ENCODE peak calls at places on chromosomes 4 and X, in eight cellular contexts. D, Q, P, S, L, Z, J and U are unnamed samples.

GRCh38 chrX:42096262-42096939 is 173.0 kb upstream of the CASK start:
- DNase-seq in D (no peak), P (peak), S (no peak), Q (no peak), L (peak), Z (no peak), J (peak), U (peak)

GRCh38 chr4:33998204-33998603 is 2246.1 kb downstream of the ARAP2 start:
- DNase-seq in Z (no peak), S (no peak), J (no peak), Q (no peak), P (no peak), D (no peak), L (peak), U (peak)

GRCh38 chr4:23932935-23933334 is 43.1 kb upstream of the PPARGC1A start:
- DNase-seq in S (no peak), J (peak), L (peak), Z (no peak), Q (no peak), D (no peak), P (no peak), U (peak)

GRCh38 chr4:46274717-46275116 is 115.2 kb downstream of the GABRA2 start:
- DNase-seq in Q (no peak), Z (no peak), J (peak), D (no peak), S (no peak), L (peak), P (no peak), U (peak)

GRCh38 chr4:4641661-4642180 is 99.9 kb upstream of the STX18 start:
- DNase-seq in J (no peak), L (no peak), P (no peak), D (no peak), S (no peak), Q (no peak), Z (no peak), U (no peak)

GRCh38 chrX:57447856-57448255 is 144.0 kb upstream of the ZXDB start:
- DNase-seq in S (no peak), Q (no peak), Z (no peak), L (no peak), D (no peak), J (no peak), P (no peak), U (peak)

GRCh38 chrX:4380710-4381109 is 667.3 kb upstream of the PRKX start:
- DNase-seq in Z (no peak), S (no peak), J (no peak), D (no peak), L (no peak), P (no peak), Q (no peak), U (no peak)

GRCh38 chr4:6222761-6223292 is 22.5 kb upstream of the JAKMIP1 start:
- DNase-seq in S (no peak), Z (no peak), D (no peak), J (no peak), L (no peak), Q (no peak), P (no peak), U (peak)

GRCh38 chr4:73704314-73705055 is 35.9 kb upstream of the CXCL8 start:
- DNase-seq in Z (no peak), Q (no peak), S (no peak), D (no peak), P (peak), J (peak), L (peak), U (peak)

GRCh38 chrX:71081348-71082148 is 13.4 kb upstream of the SNX12 start:
- DNase-seq in J (peak), S (no peak), D (no peak), Q (no peak), L (peak), P (no peak), Z (no peak), U (peak)

GRCh38 chr4:75249739-75250138 is 264.5 kb downstream of the RCHY1 start:
- DNase-seq in S (no peak), Z (no peak), J (no peak), Q (no peak), L (no peak), P (no peak), D (no peak), U (no peak)

GRCh38 chrX:40644821-40645358 is 2.5 kb downstream of the CXorf38 start:
- DNase-seq in D (peak), Z (peak), J (peak), P (peak), Q (no peak), S (peak), L (peak), U (peak)

GRCh38 chrX:70054391-70054790 is 4.7 kb upstream of the AWAT2 start:
- DNase-seq in D (no peak), S (no peak), J (no peak), Z (no peak), L (no peak), Q (no peak), P (no peak), U (no peak)

GRCh38 chr4:1380368-1381151 is 25.7 kb downstream of the NKX1-1 start:
- DNase-seq in D (no peak), P (no peak), Z (no peak), S (no peak), L (no peak), Q (no peak), J (no peak), U (no peak)

GRCh38 chr4:95190751-95191436 is 357.9 kb downstream of the UNC5C start:
- DNase-seq in D (no peak), Q (no peak), Z (no peak), L (peak), J (no peak), S (no peak), P (no peak), U (no peak)

GRCh38 chr4:165433529-165433928 is 54.7 kb downstream of the CPE start:
- DNase-seq in P (no peak), J (no peak), D (no peak), Z (no peak), L (no peak), S (no peak), Q (no peak), U (no peak)

GRCh38 chr4:76489799-76490176 is 54.8 kb downstream of the SHROOM3 start:
- DNase-seq in Z (no peak), P (no peak), J (no peak), L (no peak), D (no peak), Q (no peak), S (no peak), U (no peak)

GRCh38 chr4:159298502-159298901 is 195.6 kb downstream of the RAPGEF2 start:
- DNase-seq in Z (no peak), D (no peak), P (no peak), Q (no peak), L (peak), J (no peak), S (no peak), U (peak)

GRCh38 chrX:42466706-42467105 is 311.3 kb downstream of the PPP1R2C start:
- DNase-seq in J (no peak), Z (no peak), Q (no peak), L (no peak), S (no peak), P (no peak), D (no peak), U (peak)

GRCh38 chrX:17435476-17435875 is 60.5 kb downstream of the NHS start:
- DNase-seq in L (no peak), J (no peak), Q (no peak), Z (no peak), P (no peak), D (no peak), S (no peak), U (no peak)

GRCh38 chrX:130106071-130106470 is 4.2 kb downstream of the ELF4 start:
- DNase-seq in P (no peak), S (no peak), Q (no peak), L (no peak), D (no peak), Z (no peak), J (no peak), U (peak)

GRCh38 chrX:57952320-57952678 is 42.0 kb upstream of the ZXDA start:
- DNase-seq in Q (no peak), P (no peak), L (no peak), J (no peak), S (no peak), D (no peak), Z (no peak), U (no peak)

GRCh38 chrX:116204947-116205346 is 34.4 kb downstream of the AGTR2 start:
- DNase-seq in Q (no peak), L (peak), Z (no peak), D (no peak), S (no peak), P (no peak), J (peak), U (peak)

GRCh38 chr4:126479709-126480108 is 1153.0 kb upstream of the INTU start:
- DNase-seq in J (no peak), S (no peak), D (no peak), P (no peak), Q (no peak), L (no peak), Z (no peak), U (no peak)

GRCh38 chrX:102067966-102068723 is 57.3 kb upstream of the TCEAL2 start:
- DNase-seq in P (no peak), J (peak), Q (no peak), S (no peak), D (no peak), Z (no peak), L (peak), U (peak)

GRCh38 chr4:100696531-100696930 is 178.7 kb upstream of the EMCN start:
- DNase-seq in P (no peak), Z (no peak), L (no peak), S (no peak), Q (no peak), D (no peak), J (no peak), U (no peak)

GRCh38 chrX:140389331-140389730 is 115.5 kb downstream of the SOX3 start:
- DNase-seq in L (no peak), D (no peak), P (no peak), Z (no peak), Q (no peak), J (no peak), S (no peak), U (no peak)